ENCODE peak calls at places on chromosome 20, in four cellular contexts. One of them, this sample, is unnamed.

GRCh38 chr20:64080013-64080812 is at the start of gene OPRL1:
- DNase-seq in GM12878: no peak
- DNase-seq in HepG2: no peak
- DNase-seq in K562: no peak
- DNase-seq in this sample: no peak

GRCh38 chr20:38299963-38300362 is 4.0 kb upstream of the BPI start:
- DNase-seq in GM12878: no peak
- DNase-seq in HepG2: no peak
- DNase-seq in K562: no peak
- DNase-seq in this sample: no peak

GRCh38 chr20:7959484-7959883 is 19.2 kb upstream of the HAO1 start:
- DNase-seq in GM12878: no peak
- DNase-seq in HepG2: no peak
- DNase-seq in K562: no peak
- DNase-seq in this sample: no peak

GRCh38 chr20:57708694-57709673 is 831 bp downstream of the PMEPA1 start:
- DNase-seq in GM12878: no peak
- DNase-seq in HepG2: no peak
- DNase-seq in K562: no peak
- DNase-seq in this sample: peak

GRCh38 chr20:44962483-44962882 is 2.3 kb upstream of the TOMM34 start:
- DNase-seq in GM12878: no peak
- DNase-seq in HepG2: no peak
- DNase-seq in K562: no peak
- DNase-seq in this sample: no peak

GRCh38 chr20:34525709-34526416 is 9.6 kb downstream of the DYNLRB1 start:
- DNase-seq in GM12878: no peak
- DNase-seq in HepG2: peak
- DNase-seq in K562: no peak
- DNase-seq in this sample: peak

GRCh38 chr20:2745060-2745910 is 52.7 kb downstream of the EBF4 start:
- DNase-seq in GM12878: no peak
- DNase-seq in HepG2: no peak
- DNase-seq in K562: no peak
- DNase-seq in this sample: no peak

GRCh38 chr20:36472656-36473071 is 68.7 kb upstream of the MYL9 start:
- DNase-seq in GM12878: no peak
- DNase-seq in HepG2: no peak
- DNase-seq in K562: peak
- DNase-seq in this sample: no peak

GRCh38 chr20:20084296-20084752 is 32.0 kb downstream of the CFAP61 start:
- DNase-seq in GM12878: no peak
- DNase-seq in HepG2: no peak
- DNase-seq in K562: no peak
- DNase-seq in this sample: no peak

GRCh38 chr20:9903048-9903651 is 64.3 kb upstream of the PAK5 start:
- DNase-seq in GM12878: no peak
- DNase-seq in HepG2: peak
- DNase-seq in K562: no peak
- DNase-seq in this sample: no peak

GRCh38 chr20:1951436-1952115 is 42.3 kb downstream of the PDYN start:
- DNase-seq in GM12878: no peak
- DNase-seq in HepG2: no peak
- DNase-seq in K562: no peak
- DNase-seq in this sample: no peak

GRCh38 chr20:22466447-22467171 is 117.8 kb downstream of the FOXA2 start:
- DNase-seq in GM12878: no peak
- DNase-seq in HepG2: no peak
- DNase-seq in K562: no peak
- DNase-seq in this sample: no peak

GRCh38 chr20:38313676-38314075 is 9.7 kb downstream of the BPI start:
- DNase-seq in GM12878: no peak
- DNase-seq in HepG2: no peak
- DNase-seq in K562: no peak
- DNase-seq in this sample: no peak

GRCh38 chr20:46022411-46023147 is 6.4 kb upstream of the SLC12A5 start:
- DNase-seq in GM12878: no peak
- DNase-seq in HepG2: peak
- DNase-seq in K562: peak
- DNase-seq in this sample: peak

GRCh38 chr20:15200139-15200538 is 862.7 kb upstream of the FLRT3 start:
- DNase-seq in GM12878: peak
- DNase-seq in HepG2: no peak
- DNase-seq in K562: no peak
- DNase-seq in this sample: no peak

GRCh38 chr20:49140411-49140810 is 47.7 kb downstream of the STAU1 start:
- DNase-seq in GM12878: no peak
- DNase-seq in HepG2: no peak
- DNase-seq in K562: no peak
- DNase-seq in this sample: no peak

GRCh38 chr20:4633780-4634179 is 87.9 kb upstream of the PRND start:
- DNase-seq in GM12878: no peak
- DNase-seq in HepG2: no peak
- DNase-seq in K562: no peak
- DNase-seq in this sample: no peak
- TF ChIP-seq GABPA in GM12878: no peak
- TF ChIP-seq GABPA in HepG2: no peak
- TF ChIP-seq GABPA in K562: no peak
- TF ChIP-seq GABPA in this sample: no peak

GRCh38 chr20:39381598-39381997 is 419.5 kb downstream of the DHX35 start:
- DNase-seq in GM12878: no peak
- DNase-seq in HepG2: no peak
- DNase-seq in K562: no peak
- DNase-seq in this sample: no peak
- TF ChIP-seq SMC3 in GM12878: no peak
- TF ChIP-seq SMC3 in HepG2: no peak
- TF ChIP-seq SMC3 in K562: no peak
- TF ChIP-seq SMC3 in this sample: no peak

DNA sequence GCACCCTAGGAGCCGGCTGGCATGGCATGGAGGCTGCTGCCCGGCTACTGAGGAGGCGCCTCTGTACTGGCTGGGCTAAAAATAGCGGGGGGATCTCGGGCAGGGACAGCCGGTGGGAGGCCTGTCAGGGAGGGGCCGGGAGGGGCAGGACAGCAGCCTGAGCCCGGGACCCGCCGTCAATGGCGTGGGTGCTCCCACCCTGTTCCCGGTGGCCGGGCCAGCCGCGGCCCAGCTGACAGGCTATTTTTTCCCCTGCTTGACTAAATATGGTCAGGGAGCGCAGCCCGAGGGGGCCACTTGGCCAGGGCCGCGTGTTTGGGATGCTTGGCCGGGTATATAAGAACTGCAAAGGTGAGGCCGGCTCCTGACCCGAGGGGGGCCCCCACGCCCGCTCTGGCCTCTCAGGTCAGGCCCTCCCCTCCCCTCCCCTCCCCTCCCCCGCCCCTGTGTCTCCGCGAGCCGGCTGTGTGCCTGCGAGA is 74.3 kb upstream of the GATA5 start:
- DNase-seq in GM12878: no peak
- DNase-seq in HepG2: no peak
- DNase-seq in K562: no peak
- DNase-seq in this sample: no peak
- TF ChIP-seq TAF1 in GM12878: no peak
- TF ChIP-seq TAF1 in HepG2: no peak
- TF ChIP-seq TAF1 in K562: no peak
- TF ChIP-seq TAF1 in this sample: no peak

GRCh38 chr20:3818155-3819151 is 1.9 kb upstream of the AP5S1 start:
- DNase-seq in GM12878: no peak
- DNase-seq in HepG2: peak
- DNase-seq in K562: peak
- DNase-seq in this sample: peak
- TF ChIP-seq GABPA in GM12878: no peak
- TF ChIP-seq GABPA in HepG2: no peak
- TF ChIP-seq GABPA in K562: no peak
- TF ChIP-seq GABPA in this sample: no peak

GRCh38 chr20:50423758-50424157 is 86.4 kb upstream of the PTPN1 start:
- DNase-seq in GM12878: no peak
- DNase-seq in HepG2: no peak
- DNase-seq in K562: no peak
- DNase-seq in this sample: peak
- TF ChIP-seq SMC3 in GM12878: no peak
- TF ChIP-seq SMC3 in HepG2: no peak
- TF ChIP-seq SMC3 in K562: no peak
- TF ChIP-seq SMC3 in this sample: no peak

GRCh38 chr20:61254881-61255589 is 3.0 kb downstream of the CDH4 start:
- DNase-seq in GM12878: no peak
- DNase-seq in HepG2: no peak
- DNase-seq in K562: no peak
- DNase-seq in this sample: no peak
- TF ChIP-seq TAF1 in GM12878: no peak
- TF ChIP-seq TAF1 in HepG2: no peak
- TF ChIP-seq TAF1 in K562: no peak
- TF ChIP-seq TAF1 in this sample: no peak

GRCh38 chr20:40865095-40865494 is 163.5 kb upstream of the TOP1 start:
- DNase-seq in GM12878: no peak
- DNase-seq in HepG2: no peak
- DNase-seq in K562: no peak
- DNase-seq in this sample: no peak

GRCh38 chr20:40864470-40864869 is 164.2 kb upstream of the TOP1 start:
- DNase-seq in GM12878: no peak
- DNase-seq in HepG2: no peak
- DNase-seq in K562: no peak
- DNase-seq in this sample: no peak

GRCh38 chr20:40869416-40870147 is 159.0 kb upstream of the TOP1 start:
- DNase-seq in GM12878: no peak
- DNase-seq in HepG2: no peak
- DNase-seq in K562: no peak
- DNase-seq in this sample: no peak

GRCh38 chr20:40866056-40866455 is 162.6 kb upstream of the TOP1 start:
- DNase-seq in GM12878: no peak
- DNase-seq in HepG2: no peak
- DNase-seq in K562: no peak
- DNase-seq in this sample: no peak

DNA sequence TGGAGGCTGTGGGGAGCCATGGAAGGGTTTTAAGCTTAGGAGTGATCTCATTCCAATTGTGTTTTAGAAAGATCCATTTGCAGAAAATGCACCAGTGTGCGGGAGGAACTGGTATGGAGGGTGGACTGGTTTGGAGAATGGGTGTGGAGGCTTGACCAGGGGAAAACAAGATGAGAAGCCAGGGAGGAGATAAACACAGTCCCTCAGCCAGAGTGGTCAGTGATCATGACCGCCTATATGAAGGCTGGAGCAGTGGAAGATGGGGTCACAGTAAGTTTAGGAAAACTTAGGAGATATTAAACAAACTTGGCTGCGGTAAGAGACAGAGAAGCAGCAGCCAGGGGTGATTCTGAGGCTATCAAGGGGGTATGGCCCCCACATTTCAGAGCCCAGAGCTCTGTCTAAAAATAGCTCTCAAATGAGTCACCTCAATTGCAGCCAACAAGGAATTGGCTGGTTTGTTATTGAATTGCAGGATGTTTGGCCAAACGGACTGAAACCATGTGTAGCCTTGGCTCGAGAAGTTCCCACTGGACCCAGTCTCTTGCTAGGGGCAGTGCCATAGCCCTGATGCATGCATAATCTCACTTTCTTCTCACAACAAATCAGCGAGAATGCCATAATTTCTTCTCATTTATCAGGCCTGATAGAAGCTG is 159.9 kb upstream of the TOP1 start:
- DNase-seq in GM12878: no peak
- DNase-seq in HepG2: no peak
- DNase-seq in K562: no peak
- DNase-seq in this sample: no peak
- TF ChIP-seq GABPA in GM12878: no peak
- TF ChIP-seq GABPA in HepG2: no peak
- TF ChIP-seq GABPA in K562: no peak
- TF ChIP-seq GABPA in this sample: no peak